ENCODE peak calls at places on chromosomes 16 and 17, in eight cellular contexts. P is left lung; A is cardiac muscle cell; F is neural progenitor cell; E is effector memory CD4-positive, alpha-beta T cell; J is lung; M is body of pancreas; Y is ascending aorta. S is an unnamed sample.

GRCh38 chr17:79834575-79835469 is 4.4 kb downstream of the CBX4 start:
- DNase-seq in J (no peak), F (peak; percentile 77), E (no peak), Y (no peak), M (peak; percentile 41), A (peak; percentile 54), P (no peak), S (peak; percentile 62)

GRCh38 chr17:80899402-80900268 is 92.0 kb upstream of the CHMP6 start:
- DNase-seq in M (peak; percentile 35), F (peak; percentile 51), Y (no peak), J (peak; percentile 76), P (peak; percentile 71), A (peak; percentile 71), E (peak; percentile 61), S (peak; percentile 81)

GRCh38 chr17:6688944-6689343 is 24.2 kb downstream of the SLC13A5 start:
- DNase-seq in F (no peak), P (no peak), E (no peak), M (no peak), Y (no peak), J (no peak), A (no peak), S (no peak)

GRCh38 chr16:11639925-11640899 is 28.0 kb upstream of the SNN start:
- DNase-seq in A (peak; percentile 52), J (peak; percentile 88), Y (peak; percentile 83), F (peak; percentile 45), M (peak; percentile 79), P (peak; percentile 90), E (no peak), S (no peak)

GRCh38 chr16:89072216-89073130 is 21.2 kb upstream of the ACSF3 start:
- DNase-seq in F (no peak), M (no peak), P (no peak), E (no peak), Y (no peak), J (no peak), A (peak; percentile 55), S (no peak)

GRCh38 chr17:77691216-77692085 is 267.1 kb upstream of the TNRC6C start:
- DNase-seq in M (no peak), A (no peak), P (no peak), Y (no peak), F (no peak), E (no peak), J (no peak), S (no peak)

GRCh38 chr17:74356640-74357465 is 4.8 kb downstream of the BTBD17 start:
- DNase-seq in A (peak; percentile 61), M (no peak), Y (no peak), P (no peak), F (no peak), E (no peak), J (no peak), S (no peak)

GRCh38 chr17:6241996-6242395 is 171.8 kb downstream of the WSCD1 start:
- DNase-seq in Y (no peak), P (no peak), F (no peak), J (no peak), E (no peak), A (no peak), M (no peak), S (no peak)

GRCh38 chr17:58318065-58318481 is 10.5 kb downstream of the TSPOAP1 start:
- DNase-seq in A (no peak), M (no peak), P (no peak), E (no peak), F (no peak), J (no peak), Y (no peak), S (no peak)

GRCh38 chr17:8572767-8573166 is 57.8 kb downstream of the MYH10 start:
- DNase-seq in E (no peak), F (no peak), J (no peak), A (no peak), M (no peak), Y (no peak), P (no peak), S (no peak)

GRCh38 chr16:81639931-81640680 is 139.0 kb upstream of the PLCG2 start:
- DNase-seq in M (no peak), F (no peak), E (no peak), A (no peak), Y (no peak), P (no peak), J (no peak), S (no peak)

GRCh38 chr16:88869673-88869980 is 3.2 kb upstream of the PABPN1L start:
- DNase-seq in Y (no peak), J (no peak), E (no peak), M (no peak), P (no peak), F (no peak), A (no peak), S (no peak)

GRCh38 chr16:81036751-81037350 is 1.2 kb downstream of the ATMIN start:
- DNase-seq in E (no peak), P (no peak), A (no peak), J (no peak), F (no peak), M (no peak), Y (no peak), S (no peak)

GRCh38 chr16:15502041-15502725 is 67.8 kb downstream of the BMERB1 start:
- DNase-seq in Y (no peak), F (no peak), J (no peak), P (no peak), A (no peak), E (no peak), M (no peak), S (no peak)

GRCh38 chr17:74859439-74860228 is at the start of gene GRIN2C:
- DNase-seq in Y (no peak), M (no peak), E (no peak), F (peak; percentile 52), J (no peak), P (no peak), A (peak; percentile 56), S (no peak)

GRCh38 chr17:10265100-10265810 is 66.8 kb upstream of the GAS7 start:
- DNase-seq in M (no peak), J (no peak), A (no peak), E (no peak), F (no peak), Y (no peak), P (no peak), S (no peak)

GRCh38 chr17:79814966-79815835 is 18.3 kb upstream of the CBX8 start:
- DNase-seq in A (no peak), J (peak; percentile 67), F (peak; percentile 66), M (peak; percentile 82), E (no peak), P (peak; percentile 71), Y (no peak), S (no peak)

GRCh38 chr16:19522369-19523159 is 666 bp upstream of the GDE1 start:
- DNase-seq in M (no peak), P (no peak), F (no peak), E (no peak), J (no peak), Y (no peak), A (no peak), S (no peak)

GRCh38 chr17:44830359-44831269 is 527 bp upstream of the GJC1 start:
- DNase-seq in E (no peak), Y (no peak), F (peak; percentile 60), M (no peak), A (peak; percentile 53), J (no peak), P (no peak), S (no peak)

DNA sequence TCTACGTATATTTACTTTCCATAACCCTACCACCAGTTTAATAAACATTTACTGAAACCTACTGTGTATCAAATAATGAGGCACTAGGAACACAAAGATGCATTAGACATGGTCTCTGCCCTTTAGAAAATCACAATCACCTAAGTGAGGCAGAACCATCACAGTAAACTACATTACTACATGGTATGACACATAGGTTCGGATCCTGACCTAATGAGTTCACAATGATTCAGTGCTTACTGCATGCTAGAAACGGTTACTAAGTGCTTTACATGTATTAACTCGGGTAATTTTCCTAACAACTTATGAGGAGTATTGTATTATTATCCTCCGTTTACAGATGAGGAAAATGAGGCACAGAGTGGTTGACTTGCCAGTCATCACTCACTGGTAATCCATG is 5.2 kb upstream of the SYNRG start:
- DNase-seq in M (no peak), E (no peak), J (no peak), P (no peak), F (no peak), A (no peak), Y (no peak), S (no peak)
- H3K36me3 ChIP-seq in M (peaks cover 7% of the 10 kb centered on the region), E (peaks cover 40% of the 10 kb centered on the region), J (peaks cover 24% of the 10 kb centered on the region), P (peaks cover 67% of the 10 kb centered on the region), F (peaks cover 25% of the 10 kb centered on the region), A (peaks cover 56% of the 10 kb centered on the region), Y (peaks cover 45% of the 10 kb centered on the region), S (peaks cover 12% of the 10 kb centered on the region)

GRCh38 chr17:29698019-29698777 is 75.5 kb upstream of the CORO6 start:
- DNase-seq in E (no peak), F (no peak), M (no peak), A (no peak), Y (no peak), J (no peak), P (no peak), S (no peak)
- H3K27ac ChIP-seq in E (no peak overlapping the region), F (no peak overlapping the region), M (no peak overlapping the region), A (peak overlapping the region; percentile 77), Y (no peak overlapping the region), J (peak overlapping the region; percentile 21), P (peak overlapping the region; percentile 70), S (no peak overlapping the region)

DNA sequence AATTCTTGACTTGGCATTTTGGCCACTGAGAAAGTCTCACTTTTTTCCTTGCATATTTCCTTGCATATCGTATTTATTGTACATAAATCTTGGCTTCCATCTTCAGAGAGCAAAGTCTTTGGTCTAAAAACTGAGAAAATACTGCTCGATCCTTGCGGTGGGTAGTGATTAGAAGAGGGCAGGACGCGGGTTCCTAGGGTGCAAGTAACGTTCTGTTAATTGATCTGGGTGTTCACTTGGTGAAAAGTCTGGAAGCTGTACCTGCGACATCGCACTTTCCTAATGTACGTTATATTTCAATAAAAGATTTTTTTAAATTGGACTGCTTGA is 758 bp upstream of the UBALD2 start:
- DNase-seq in A (no peak), M (no peak), F (no peak), Y (no peak), P (no peak), E (no peak), J (no peak), S (no peak)
- H3K4me3 ChIP-seq in A (no peak overlapping the region), M (no peak overlapping the region), F (no peak overlapping the region), Y (peak overlapping the region; percentile 31), P (no peak overlapping the region), E (peak overlapping the region; percentile 26), J (no peak overlapping the region), S (no peak overlapping the region)

DNA sequence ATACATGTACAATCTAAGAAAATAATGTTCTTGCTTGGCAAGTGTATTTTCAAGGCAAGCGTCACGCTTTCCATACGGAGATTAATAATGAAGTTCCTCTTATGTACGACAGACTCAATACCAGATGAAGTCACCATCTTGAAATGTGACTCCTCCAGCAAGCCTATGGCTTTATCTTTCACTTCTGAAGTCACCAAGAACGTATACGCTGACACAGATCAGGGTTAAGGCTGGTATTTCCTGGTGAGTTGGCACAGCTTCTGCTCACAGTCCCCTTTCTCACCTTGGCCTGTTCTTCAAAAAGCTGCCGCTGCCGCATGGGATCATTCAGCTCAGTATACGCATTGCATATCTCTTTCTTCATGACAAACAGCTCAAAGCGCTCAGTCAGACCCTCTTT is 6.1 kb upstream of the ADAT1 start:
- DNase-seq in F (no peak), P (no peak), A (no peak), Y (no peak), J (no peak), M (no peak), E (no peak), S (no peak)
- H3K36me3 ChIP-seq in F (peaks cover 6% of the 10 kb centered on the region), P (peaks cover 90% of the 10 kb centered on the region), A (peaks cover 42% of the 10 kb centered on the region), Y (peaks cover 85% of the 10 kb centered on the region), J (peaks cover 53% of the 10 kb centered on the region), M (peaks cover 16% of the 10 kb centered on the region), E (peaks cover 63% of the 10 kb centered on the region), S (peaks cover 62% of the 10 kb centered on the region)

S was measured in CD8-positive, alpha-beta memory T cell.